ENCODE peak calls at places on chromosomes 12 and 14, in four cellular contexts. One of them, this sample, is unnamed.
A peak's percentile ranks its signal among the peaks of the same experiment; 100 is the strongest.

GRCh38 chr14:25350802-25351201 is 300.9 kb upstream of the STXBP6 start:
- DNase-seq in bronchial epithelial cell: no peak
- DNase-seq in right lobe of liver: no peak
- DNase-seq in brain microvascular endothelial cell: no peak
- DNase-seq in this sample: no peak

GRCh38 chr12:87642245-87642644 is 387.0 kb downstream of the C12orf50 start:
- DNase-seq in right lobe of liver: no peak
- DNase-seq in bronchial epithelial cell: no peak
- DNase-seq in brain microvascular endothelial cell: no peak
- DNase-seq in this sample: no peak

GRCh38 chr12:53051058-53051880 is 1.4 kb downstream of the TNS2 start:
- DNase-seq in bronchial epithelial cell: peak; percentile 66
- DNase-seq in brain microvascular endothelial cell: peak; percentile 63
- DNase-seq in right lobe of liver: peak; percentile 80
- DNase-seq in this sample: no peak

GRCh38 chr12:104282109-104282508 is 21.4 kb upstream of the EID3 start:
- DNase-seq in right lobe of liver: no peak
- DNase-seq in brain microvascular endothelial cell: peak; percentile 40
- DNase-seq in bronchial epithelial cell: no peak
- DNase-seq in this sample: no peak

GRCh38 chr12:49365542-49365941 is 1.7 kb upstream of the SPATS2 start:
- DNase-seq in brain microvascular endothelial cell: peak; percentile 82
- DNase-seq in right lobe of liver: no peak
- DNase-seq in bronchial epithelial cell: peak; percentile 83
- DNase-seq in this sample: no peak

GRCh38 chr12:120598674-120599463 is 17.7 kb upstream of the POP5 start:
- DNase-seq in right lobe of liver: no peak
- DNase-seq in bronchial epithelial cell: peak; percentile 64
- DNase-seq in brain microvascular endothelial cell: peak; percentile 36
- DNase-seq in this sample: no peak

GRCh38 chr12:120539303-120539702 is 5.1 kb downstream of the RNF10 start:
- DNase-seq in right lobe of liver: no peak
- DNase-seq in bronchial epithelial cell: peak; percentile 62
- DNase-seq in brain microvascular endothelial cell: no peak
- DNase-seq in this sample: no peak

GRCh38 chr14:66140213-66140918 is 345.8 kb upstream of the CCDC196 start:
- DNase-seq in brain microvascular endothelial cell: no peak
- DNase-seq in bronchial epithelial cell: no peak
- DNase-seq in right lobe of liver: no peak
- DNase-seq in this sample: no peak

GRCh38 chr12:89529738-89530137 is 3.9 kb upstream of the POC1B start:
- DNase-seq in bronchial epithelial cell: peak; percentile 64
- DNase-seq in right lobe of liver: no peak
- DNase-seq in brain microvascular endothelial cell: peak; percentile 18
- DNase-seq in this sample: no peak

GRCh38 chr12:80692114-80692513 is 15.3 kb upstream of the MYF6 start:
- DNase-seq in bronchial epithelial cell: peak; percentile 7
- DNase-seq in brain microvascular endothelial cell: no peak
- DNase-seq in right lobe of liver: no peak
- DNase-seq in this sample: no peak

GRCh38 chr14:92427096-92427495 is 86.5 kb upstream of the RIN3 start:
- DNase-seq in brain microvascular endothelial cell: no peak
- DNase-seq in bronchial epithelial cell: no peak
- DNase-seq in right lobe of liver: no peak
- DNase-seq in this sample: no peak

GRCh38 chr12:68450947-68451260 is 118.7 kb upstream of the MDM1 start:
- DNase-seq in right lobe of liver: no peak
- DNase-seq in brain microvascular endothelial cell: no peak
- DNase-seq in bronchial epithelial cell: no peak
- DNase-seq in this sample: no peak

GRCh38 chr12:31238764-31239387 is 87.1 kb downstream of the SINHCAF start:
- DNase-seq in right lobe of liver: peak; percentile 54
- DNase-seq in brain microvascular endothelial cell: peak; percentile 76
- DNase-seq in bronchial epithelial cell: peak; percentile 74
- DNase-seq in this sample: no peak
- TF ChIP-seq CTCF in right lobe of liver: peak; percentile 80
- TF ChIP-seq CTCF in brain microvascular endothelial cell: peak; percentile 81
- TF ChIP-seq CTCF in bronchial epithelial cell: peak; percentile 88
- TF ChIP-seq CTCF in this sample: peak; percentile 66

GRCh38 chr14:55188686-55189295 is 2.6 kb downstream of the DLGAP5 start:
- DNase-seq in brain microvascular endothelial cell: no peak
- DNase-seq in right lobe of liver: no peak
- DNase-seq in bronchial epithelial cell: no peak
- DNase-seq in this sample: no peak

GRCh38 chr14:55194656-55195355 is 3.4 kb upstream of the DLGAP5 start:
- DNase-seq in right lobe of liver: no peak
- DNase-seq in bronchial epithelial cell: no peak
- DNase-seq in brain microvascular endothelial cell: no peak
- DNase-seq in this sample: no peak

GRCh38 chr14:55191881-55192616 is 664 bp upstream of the DLGAP5 start:
- DNase-seq in bronchial epithelial cell: no peak
- DNase-seq in brain microvascular endothelial cell: no peak
- DNase-seq in right lobe of liver: no peak
- DNase-seq in this sample: no peak

GRCh38 chr14:55191101-55191880 is at the start of gene DLGAP5:
- DNase-seq in right lobe of liver: peak; percentile 93
- DNase-seq in brain microvascular endothelial cell: peak; percentile 97
- DNase-seq in bronchial epithelial cell: peak; percentile 97
- DNase-seq in this sample: peak; percentile 69
- H3K4me3 ChIP-seq in right lobe of liver: peak within 1 kb of the TSS; percentile 55
- H3K4me3 ChIP-seq in brain microvascular endothelial cell: peak within 1 kb of the TSS; percentile 98
- H3K4me3 ChIP-seq in bronchial epithelial cell: peak within 1 kb of the TSS; percentile 67
- H3K4me3 ChIP-seq in this sample: peak within 1 kb of the TSS; percentile 93

GRCh38 chr14:106378191-106378590 is 851.8 kb downstream of the TMEM121 start:
- DNase-seq in right lobe of liver: no peak
- DNase-seq in brain microvascular endothelial cell: no peak
- DNase-seq in bronchial epithelial cell: no peak
- DNase-seq in this sample: no peak
- TF ChIP-seq CTCF in right lobe of liver: no peak
- TF ChIP-seq CTCF in brain microvascular endothelial cell: no peak
- TF ChIP-seq CTCF in bronchial epithelial cell: no peak
- TF ChIP-seq CTCF in this sample: no peak

DNA sequence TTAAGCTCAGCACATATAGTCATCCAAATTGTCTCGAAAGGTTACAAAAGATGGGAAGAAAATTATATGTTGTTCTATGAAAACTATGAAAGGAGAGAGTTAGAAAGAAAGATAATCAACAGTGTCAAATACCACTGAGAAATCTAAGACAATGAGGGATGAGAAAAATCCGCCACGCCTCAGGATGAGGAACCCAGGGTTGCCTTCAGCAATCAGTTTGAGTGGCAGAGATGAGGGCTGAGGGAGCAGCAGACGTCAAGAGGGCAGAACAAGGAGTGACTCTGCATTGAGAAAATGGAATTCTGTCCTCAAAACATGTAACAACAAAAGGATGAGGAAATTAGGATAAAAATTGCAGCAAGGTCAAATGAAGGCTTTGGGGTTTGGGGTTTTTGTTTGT is 18.3 kb upstream of the OXA1L start:
- DNase-seq in bronchial epithelial cell: no peak
- DNase-seq in right lobe of liver: no peak
- DNase-seq in brain microvascular endothelial cell: no peak
- DNase-seq in this sample: no peak
- H3K4me3 ChIP-seq in bronchial epithelial cell: no peak overlapping the region
- H3K4me3 ChIP-seq in right lobe of liver: no peak overlapping the region
- H3K4me3 ChIP-seq in brain microvascular endothelial cell: no peak overlapping the region
- H3K4me3 ChIP-seq in this sample: no peak overlapping the region

GRCh38 chr12:94710933-94711332 is 60.6 kb upstream of the TMCC3 start:
- DNase-seq in right lobe of liver: no peak
- DNase-seq in brain microvascular endothelial cell: no peak
- DNase-seq in bronchial epithelial cell: peak; percentile 33
- DNase-seq in this sample: no peak
- TF ChIP-seq CTCF in right lobe of liver: no peak
- TF ChIP-seq CTCF in brain microvascular endothelial cell: peak; percentile 65
- TF ChIP-seq CTCF in bronchial epithelial cell: peak; percentile 42
- TF ChIP-seq CTCF in this sample: peak; percentile 56

GRCh38 chr12:70555081-70555480 is 82.1 kb downstream of the PTPRB start:
- DNase-seq in brain microvascular endothelial cell: no peak
- DNase-seq in right lobe of liver: no peak
- DNase-seq in bronchial epithelial cell: no peak
- DNase-seq in this sample: no peak
- H3K4me3 ChIP-seq in brain microvascular endothelial cell: no peak overlapping the region
- H3K4me3 ChIP-seq in right lobe of liver: no peak overlapping the region
- H3K4me3 ChIP-seq in bronchial epithelial cell: no peak overlapping the region
- H3K4me3 ChIP-seq in this sample: no peak overlapping the region

GRCh38 chr12:102808412-102808811 is 108.6 kb downstream of the PAH start:
- DNase-seq in bronchial epithelial cell: no peak
- DNase-seq in brain microvascular endothelial cell: no peak
- DNase-seq in right lobe of liver: no peak
- DNase-seq in this sample: no peak

GRCh38 chr12:102806110-102806509 is 110.9 kb downstream of the PAH start:
- DNase-seq in bronchial epithelial cell: no peak
- DNase-seq in brain microvascular endothelial cell: no peak
- DNase-seq in right lobe of liver: no peak
- DNase-seq in this sample: no peak

GRCh38 chr12:102806592-102806991 is 110.5 kb downstream of the PAH start:
- DNase-seq in bronchial epithelial cell: no peak
- DNase-seq in right lobe of liver: no peak
- DNase-seq in brain microvascular endothelial cell: no peak
- DNase-seq in this sample: no peak

GRCh38 chr12:102814691-102815367 is 102.2 kb downstream of the PAH start:
- DNase-seq in right lobe of liver: no peak
- DNase-seq in brain microvascular endothelial cell: no peak
- DNase-seq in bronchial epithelial cell: no peak
- DNase-seq in this sample: no peak

GRCh38 chr12:102811125-102811737 is 105.8 kb downstream of the PAH start:
- DNase-seq in bronchial epithelial cell: no peak
- DNase-seq in brain microvascular endothelial cell: no peak
- DNase-seq in right lobe of liver: peak; percentile 26
- DNase-seq in this sample: no peak
- TF ChIP-seq CTCF in bronchial epithelial cell: peak; percentile 13
- TF ChIP-seq CTCF in brain microvascular endothelial cell: peak; percentile 52
- TF ChIP-seq CTCF in right lobe of liver: peak; percentile 11
- TF ChIP-seq CTCF in this sample: peak; percentile 23

GRCh38 chr12:47270782-47271664 is 191.3 kb upstream of the AMIGO2 start:
- DNase-seq in bronchial epithelial cell: peak; percentile 99
- DNase-seq in brain microvascular endothelial cell: peak; percentile 81
- DNase-seq in right lobe of liver: no peak
- DNase-seq in this sample: peak; percentile 85
- H3K4me3 ChIP-seq in bronchial epithelial cell: no peak overlapping the region
- H3K4me3 ChIP-seq in brain microvascular endothelial cell: no peak overlapping the region
- H3K4me3 ChIP-seq in right lobe of liver: no peak overlapping the region
- H3K4me3 ChIP-seq in this sample: no peak overlapping the region

This sample was measured in AG04449.